ENCODE peak calls at places on chromosomes 4 and X, in eight cellular contexts. One of them, this sample, is unnamed.

GRCh38 chr4:158811704-158812103 is 42.9 kb downstream of the FNIP2 start:
- DNase-seq in CD8-positive, alpha-beta memory T cell: no peak
- DNase-seq in left cardiac atrium: peak; percentile 47
- DNase-seq in T-helper 1 cell: no peak
- DNase-seq in nephron progenitor cell: no peak
- DNase-seq in islet precursor cell: no peak
- DNase-seq in GM13977: no peak
- DNase-seq in EH: peak; percentile 69
- DNase-seq in this sample: no peak

GRCh38 chr4:179097741-179098140 is 1655.5 kb upstream of the AGA start:
- DNase-seq in CD8-positive, alpha-beta memory T cell: no peak
- DNase-seq in left cardiac atrium: no peak
- DNase-seq in T-helper 1 cell: no peak
- DNase-seq in nephron progenitor cell: peak; percentile 77
- DNase-seq in islet precursor cell: no peak
- DNase-seq in GM13977: no peak
- DNase-seq in EH: no peak
- DNase-seq in this sample: no peak

GRCh38 chrX:11566158-11566557 is 99.6 kb downstream of the ARHGAP6 start:
- DNase-seq in CD8-positive, alpha-beta memory T cell: no peak
- DNase-seq in left cardiac atrium: no peak
- DNase-seq in T-helper 1 cell: no peak
- DNase-seq in nephron progenitor cell: no peak
- DNase-seq in islet precursor cell: no peak
- DNase-seq in GM13977: no peak
- DNase-seq in EH: no peak
- DNase-seq in this sample: no peak

GRCh38 chr4:151766691-151767090 is 5.9 kb upstream of the GATB start:
- DNase-seq in CD8-positive, alpha-beta memory T cell: no peak
- DNase-seq in left cardiac atrium: no peak
- DNase-seq in T-helper 1 cell: no peak
- DNase-seq in nephron progenitor cell: no peak
- DNase-seq in islet precursor cell: no peak
- DNase-seq in GM13977: no peak
- DNase-seq in EH: no peak
- DNase-seq in this sample: no peak

GRCh38 chr4:7328162-7328912 is 106.4 kb downstream of the PSAPL1 start:
- DNase-seq in CD8-positive, alpha-beta memory T cell: no peak
- DNase-seq in left cardiac atrium: no peak
- DNase-seq in T-helper 1 cell: no peak
- DNase-seq in nephron progenitor cell: no peak
- DNase-seq in islet precursor cell: no peak
- DNase-seq in GM13977: no peak
- DNase-seq in EH: no peak
- DNase-seq in this sample: no peak

GRCh38 chr4:40976343-40976742 is 226.6 kb downstream of the NSUN7 start:
- DNase-seq in CD8-positive, alpha-beta memory T cell: no peak
- DNase-seq in left cardiac atrium: no peak
- DNase-seq in T-helper 1 cell: no peak
- DNase-seq in nephron progenitor cell: peak; percentile 34
- DNase-seq in islet precursor cell: no peak
- DNase-seq in GM13977: peak; percentile 44
- DNase-seq in EH: peak; percentile 74
- DNase-seq in this sample: peak; percentile 51

GRCh38 chrX:34873500-34874225 is 68.9 kb upstream of the FAM47B start:
- DNase-seq in CD8-positive, alpha-beta memory T cell: no peak
- DNase-seq in left cardiac atrium: no peak
- DNase-seq in T-helper 1 cell: no peak
- DNase-seq in nephron progenitor cell: no peak
- DNase-seq in islet precursor cell: no peak
- DNase-seq in GM13977: no peak
- DNase-seq in EH: no peak
- DNase-seq in this sample: no peak

GRCh38 chr4:126223784-126224407 is 909.1 kb downstream of the FAT4 start:
- DNase-seq in CD8-positive, alpha-beta memory T cell: no peak
- DNase-seq in left cardiac atrium: no peak
- DNase-seq in T-helper 1 cell: no peak
- DNase-seq in nephron progenitor cell: no peak
- DNase-seq in islet precursor cell: no peak
- DNase-seq in GM13977: no peak
- DNase-seq in EH: peak; percentile 27
- DNase-seq in this sample: no peak

GRCh38 chrX:51851507-51852085 is 41.8 kb upstream of the MAGED1 start:
- DNase-seq in CD8-positive, alpha-beta memory T cell: no peak
- DNase-seq in left cardiac atrium: no peak
- DNase-seq in T-helper 1 cell: no peak
- DNase-seq in nephron progenitor cell: no peak
- DNase-seq in islet precursor cell: peak; percentile 50
- DNase-seq in GM13977: no peak
- DNase-seq in EH: no peak
- DNase-seq in this sample: no peak

GRCh38 chrX:80223922-80224579 is 196.2 kb upstream of the TENT5D start:
- DNase-seq in CD8-positive, alpha-beta memory T cell: no peak
- DNase-seq in left cardiac atrium: no peak
- DNase-seq in T-helper 1 cell: no peak
- DNase-seq in nephron progenitor cell: no peak
- DNase-seq in islet precursor cell: no peak
- DNase-seq in GM13977: no peak
- DNase-seq in EH: no peak
- DNase-seq in this sample: no peak

GRCh38 chrX:107146670-107147069 is 28.0 kb upstream of the RBM41 start:
- DNase-seq in CD8-positive, alpha-beta memory T cell: no peak
- DNase-seq in left cardiac atrium: no peak
- DNase-seq in T-helper 1 cell: no peak
- DNase-seq in nephron progenitor cell: no peak
- DNase-seq in islet precursor cell: no peak
- DNase-seq in GM13977: no peak
- DNase-seq in EH: no peak
- DNase-seq in this sample: peak; percentile 1

GRCh38 chrX:13966071-13966850 is 63.4 kb downstream of the GEMIN8 start:
- DNase-seq in CD8-positive, alpha-beta memory T cell: no peak
- DNase-seq in left cardiac atrium: peak; percentile 26
- DNase-seq in T-helper 1 cell: no peak
- DNase-seq in nephron progenitor cell: no peak
- DNase-seq in islet precursor cell: no peak
- DNase-seq in GM13977: no peak
- DNase-seq in EH: no peak
- DNase-seq in this sample: no peak

GRCh38 chr4:118865091-118865708 is 23.5 kb upstream of the SYNPO2 start:
- DNase-seq in CD8-positive, alpha-beta memory T cell: peak; percentile 11
- DNase-seq in left cardiac atrium: no peak
- DNase-seq in T-helper 1 cell: no peak
- DNase-seq in nephron progenitor cell: peak; percentile 18
- DNase-seq in islet precursor cell: peak; percentile 88
- DNase-seq in GM13977: peak; percentile 49
- DNase-seq in EH: peak; percentile 63
- DNase-seq in this sample: peak; percentile 25

GRCh38 chr4:81919238-81919637 is 447.5 kb upstream of the RASGEF1B start:
- DNase-seq in CD8-positive, alpha-beta memory T cell: no peak
- DNase-seq in left cardiac atrium: no peak
- DNase-seq in T-helper 1 cell: no peak
- DNase-seq in nephron progenitor cell: no peak
- DNase-seq in islet precursor cell: peak; percentile 63
- DNase-seq in GM13977: no peak
- DNase-seq in EH: peak; percentile 0
- DNase-seq in this sample: peak; percentile 21

GRCh38 chr4:8391972-8392371 is 48.6 kb downstream of the ACOX3 start:
- DNase-seq in CD8-positive, alpha-beta memory T cell: no peak
- DNase-seq in left cardiac atrium: peak; percentile 52
- DNase-seq in T-helper 1 cell: no peak
- DNase-seq in nephron progenitor cell: no peak
- DNase-seq in islet precursor cell: no peak
- DNase-seq in GM13977: peak; percentile 79
- DNase-seq in EH: peak; percentile 72
- DNase-seq in this sample: peak; percentile 60

GRCh38 chrX:23666282-23666681 is 1.0 kb upstream of the PRDX4 start:
- DNase-seq in CD8-positive, alpha-beta memory T cell: no peak
- DNase-seq in left cardiac atrium: no peak
- DNase-seq in T-helper 1 cell: no peak
- DNase-seq in nephron progenitor cell: no peak
- DNase-seq in islet precursor cell: no peak
- DNase-seq in GM13977: no peak
- DNase-seq in EH: no peak
- DNase-seq in this sample: no peak

GRCh38 chrX:67568769-67569168 is 24.9 kb downstream of the AR start:
- DNase-seq in CD8-positive, alpha-beta memory T cell: no peak
- DNase-seq in left cardiac atrium: peak; percentile 20
- DNase-seq in T-helper 1 cell: no peak
- DNase-seq in nephron progenitor cell: no peak
- DNase-seq in islet precursor cell: no peak
- DNase-seq in GM13977: no peak
- DNase-seq in EH: no peak
- DNase-seq in this sample: no peak

GRCh38 chr4:109046549-109047171 is 255.8 kb downstream of the COL25A1 start:
- DNase-seq in CD8-positive, alpha-beta memory T cell: no peak
- DNase-seq in left cardiac atrium: no peak
- DNase-seq in T-helper 1 cell: no peak
- DNase-seq in nephron progenitor cell: no peak
- DNase-seq in islet precursor cell: no peak
- DNase-seq in GM13977: no peak
- DNase-seq in EH: peak; percentile 72
- DNase-seq in this sample: peak; percentile 2

GRCh38 chr4:84956014-84956413 is 10.5 kb downstream of the WDFY3 start:
- DNase-seq in CD8-positive, alpha-beta memory T cell: no peak
- DNase-seq in left cardiac atrium: no peak
- DNase-seq in T-helper 1 cell: no peak
- DNase-seq in nephron progenitor cell: no peak
- DNase-seq in islet precursor cell: no peak
- DNase-seq in GM13977: no peak
- DNase-seq in EH: no peak
- DNase-seq in this sample: no peak

GRCh38 chr4:90293320-90293719 is 166.1 kb downstream of the CCSER1 start:
- DNase-seq in CD8-positive, alpha-beta memory T cell: no peak
- DNase-seq in left cardiac atrium: no peak
- DNase-seq in T-helper 1 cell: no peak
- DNase-seq in nephron progenitor cell: no peak
- DNase-seq in islet precursor cell: no peak
- DNase-seq in GM13977: no peak
- DNase-seq in EH: peak; percentile 2
- DNase-seq in this sample: no peak

GRCh38 chr4:81724925-81725329 is 253.2 kb upstream of the RASGEF1B start:
- DNase-seq in CD8-positive, alpha-beta memory T cell: peak; percentile 20
- DNase-seq in left cardiac atrium: peak; percentile 61
- DNase-seq in T-helper 1 cell: no peak
- DNase-seq in nephron progenitor cell: peak; percentile 37
- DNase-seq in islet precursor cell: peak; percentile 96
- DNase-seq in GM13977: no peak
- DNase-seq in EH: no peak
- DNase-seq in this sample: peak; percentile 58

GRCh38 chrX:19342331-19342906 is 1.3 kb upstream of the PDHA1 start:
- DNase-seq in CD8-positive, alpha-beta memory T cell: no peak
- DNase-seq in left cardiac atrium: no peak
- DNase-seq in T-helper 1 cell: no peak
- DNase-seq in nephron progenitor cell: no peak
- DNase-seq in islet precursor cell: no peak
- DNase-seq in GM13977: no peak
- DNase-seq in EH: peak; percentile 51
- DNase-seq in this sample: no peak

GRCh38 chr4:82899339-82899738 is 1.2 kb upstream of the THAP9 start:
- DNase-seq in CD8-positive, alpha-beta memory T cell: no peak
- DNase-seq in left cardiac atrium: no peak
- DNase-seq in T-helper 1 cell: no peak
- DNase-seq in nephron progenitor cell: no peak
- DNase-seq in islet precursor cell: no peak
- DNase-seq in GM13977: no peak
- DNase-seq in EH: no peak
- DNase-seq in this sample: no peak

GRCh38 chr4:112736718-112737135 is 99.8 kb downstream of the LARP7 start:
- DNase-seq in CD8-positive, alpha-beta memory T cell: no peak
- DNase-seq in left cardiac atrium: no peak
- DNase-seq in T-helper 1 cell: no peak
- DNase-seq in nephron progenitor cell: no peak
- DNase-seq in islet precursor cell: no peak
- DNase-seq in GM13977: peak; percentile 32
- DNase-seq in EH: no peak
- DNase-seq in this sample: no peak

GRCh38 chr4:6359536-6360308 is 90.1 kb downstream of the WFS1 start:
- DNase-seq in CD8-positive, alpha-beta memory T cell: no peak
- DNase-seq in left cardiac atrium: no peak
- DNase-seq in T-helper 1 cell: no peak
- DNase-seq in nephron progenitor cell: no peak
- DNase-seq in islet precursor cell: no peak
- DNase-seq in GM13977: no peak
- DNase-seq in EH: no peak
- DNase-seq in this sample: no peak

GRCh38 chr4:138488527-138488926 is 246.4 kb upstream of the SLC7A11 start:
- DNase-seq in CD8-positive, alpha-beta memory T cell: no peak
- DNase-seq in left cardiac atrium: no peak
- DNase-seq in T-helper 1 cell: no peak
- DNase-seq in nephron progenitor cell: no peak
- DNase-seq in islet precursor cell: no peak
- DNase-seq in GM13977: no peak
- DNase-seq in EH: peak; percentile 23
- DNase-seq in this sample: no peak

GRCh38 chr4:19047481-19047880 is 1025.9 kb upstream of the LCORL start:
- DNase-seq in CD8-positive, alpha-beta memory T cell: no peak
- DNase-seq in left cardiac atrium: no peak
- DNase-seq in T-helper 1 cell: no peak
- DNase-seq in nephron progenitor cell: no peak
- DNase-seq in islet precursor cell: no peak
- DNase-seq in GM13977: no peak
- DNase-seq in EH: peak; percentile 4
- DNase-seq in this sample: no peak

GRCh38 chrX:110665636-110666035 is 130.0 kb downstream of the CHRDL1 start:
- DNase-seq in CD8-positive, alpha-beta memory T cell: no peak
- DNase-seq in left cardiac atrium: no peak
- DNase-seq in T-helper 1 cell: no peak
- DNase-seq in nephron progenitor cell: peak; percentile 62
- DNase-seq in islet precursor cell: peak; percentile 71
- DNase-seq in GM13977: peak; percentile 8
- DNase-seq in EH: peak; percentile 51
- DNase-seq in this sample: no peak

GRCh38 chr4:185730387-185730786 is 81.6 kb downstream of the SORBS2 start:
- DNase-seq in CD8-positive, alpha-beta memory T cell: no peak
- DNase-seq in left cardiac atrium: no peak
- DNase-seq in T-helper 1 cell: no peak
- DNase-seq in nephron progenitor cell: no peak
- DNase-seq in islet precursor cell: no peak
- DNase-seq in GM13977: no peak
- DNase-seq in EH: no peak
- DNase-seq in this sample: no peak

GRCh38 chr4:1072830-1073446 is 40.4 kb downstream of the RNF212 start:
- DNase-seq in CD8-positive, alpha-beta memory T cell: peak; percentile 34
- DNase-seq in left cardiac atrium: peak; percentile 57
- DNase-seq in T-helper 1 cell: no peak
- DNase-seq in nephron progenitor cell: peak; percentile 52
- DNase-seq in islet precursor cell: peak; percentile 77
- DNase-seq in GM13977: peak; percentile 72
- DNase-seq in EH: peak; percentile 72
- DNase-seq in this sample: peak; percentile 71

GRCh38 chrX:31266172-31267076 is 194.6 kb upstream of the FTHL17 start:
- DNase-seq in CD8-positive, alpha-beta memory T cell: no peak
- DNase-seq in left cardiac atrium: peak; percentile 58
- DNase-seq in T-helper 1 cell: no peak
- DNase-seq in nephron progenitor cell: peak; percentile 68
- DNase-seq in islet precursor cell: peak; percentile 57
- DNase-seq in GM13977: peak; percentile 78
- DNase-seq in EH: peak; percentile 51
- DNase-seq in this sample: peak; percentile 42

GRCh38 chrX:47358387-47359065 is 11.9 kb upstream of the ZNF157 start:
- DNase-seq in CD8-positive, alpha-beta memory T cell: peak; percentile 35
- DNase-seq in left cardiac atrium: no peak
- DNase-seq in T-helper 1 cell: no peak
- DNase-seq in nephron progenitor cell: no peak
- DNase-seq in islet precursor cell: no peak
- DNase-seq in GM13977: no peak
- DNase-seq in EH: peak; percentile 6
- DNase-seq in this sample: no peak

GRCh38 chrX:149652232-149652981 is 20.8 kb upstream of the TMEM185A start:
- DNase-seq in CD8-positive, alpha-beta memory T cell: no peak
- DNase-seq in left cardiac atrium: no peak
- DNase-seq in T-helper 1 cell: no peak
- DNase-seq in nephron progenitor cell: no peak
- DNase-seq in islet precursor cell: no peak
- DNase-seq in GM13977: no peak
- DNase-seq in EH: no peak
- DNase-seq in this sample: no peak

GRCh38 chrX:82451725-82452124 is 1056.4 kb upstream of the POU3F4 start:
- DNase-seq in CD8-positive, alpha-beta memory T cell: no peak
- DNase-seq in left cardiac atrium: no peak
- DNase-seq in T-helper 1 cell: no peak
- DNase-seq in nephron progenitor cell: no peak
- DNase-seq in islet precursor cell: no peak
- DNase-seq in GM13977: no peak
- DNase-seq in EH: no peak
- DNase-seq in this sample: no peak